ENCODE peak calls at places on chromosomes 4 and X, in five cellular contexts. A, R, M, S and K are unnamed samples.

GRCh38 chr4:123365412-123365811 is 31.2 kb upstream of the SPRY1 start:
- DNase-seq in A (no peak), R (no peak), M (no peak), S (no peak), K (no peak)

GRCh38 chr4:6616087-6616995 is 24.1 kb upstream of the MRFAP1 start:
- DNase-seq in A (no peak), R (no peak), M (no peak), S (no peak), K (no peak)

GRCh38 chrX:139560221-139560620 is 29.7 kb downstream of the F9 start:
- DNase-seq in A (no peak), R (no peak), M (no peak), S (no peak), K (no peak)

GRCh38 chr4:113049421-113050355 is at the start of gene ANK2:
- DNase-seq in A (no peak), R (no peak), M (no peak), S (no peak), K (no peak)

GRCh38 chr4:10688827-10689226 is 4.3 kb upstream of the CLNK start:
- DNase-seq in A (no peak), R (no peak), M (no peak), S (no peak), K (no peak)

GRCh38 chr4:149914521-149915115 is 99.0 kb upstream of the IQCM start:
- DNase-seq in A (peak), R (no peak), M (peak), S (no peak), K (no peak)

GRCh38 chr4:147599764-147600163 is 17.4 kb upstream of the TMEM184C start:
- DNase-seq in A (no peak), R (no peak), M (no peak), S (no peak), K (no peak)

GRCh38 chrX:23578079-23578478 is 89.2 kb upstream of the PRDX4 start:
- DNase-seq in A (no peak), R (no peak), M (no peak), S (no peak), K (no peak)

GRCh38 chrX:104130808-104131207 is 18.5 kb downstream of the ZCCHC18 start:
- DNase-seq in A (no peak), R (no peak), M (no peak), S (no peak), K (no peak)

GRCh38 chrX:22314692-22315091 is 42.0 kb downstream of the CBLL2 start:
- DNase-seq in A (no peak), R (no peak), M (no peak), S (no peak), K (no peak)

GRCh38 chr4:43587746-43588145 is 695.2 kb downstream of the GRXCR1 start:
- DNase-seq in A (no peak), R (no peak), M (no peak), S (no peak), K (no peak)

GRCh38 chr4:92263010-92263409 is 40.8 kb upstream of the GRID2 start:
- DNase-seq in A (no peak), R (no peak), M (no peak), S (no peak), K (no peak)

GRCh38 chrX:132393090-132393884 is 95.6 kb downstream of the MBNL3 start:
- DNase-seq in A (no peak), R (no peak), M (no peak), S (no peak), K (no peak)

GRCh38 chrX:151902813-151903591 is 9.7 kb upstream of the MAGEA4 start:
- DNase-seq in A (peak), R (no peak), M (peak), S (peak), K (no peak)

GRCh38 chr4:135365065-135365464 is 1163.5 kb upstream of the PABPC4L start:
- DNase-seq in A (no peak), R (no peak), M (no peak), S (no peak), K (no peak)
- H3K4me3 ChIP-seq in A (no peak), R (no peak), M (no peak), S (no peak), K (no peak)

GRCh38 chrX:10086683-10087082 is 70.1 kb upstream of the CLCN4 start:
- DNase-seq in A (no peak), R (no peak), M (no peak), S (no peak), K (no peak)

GRCh38 chrX:10083809-10084208 is 73.0 kb upstream of the CLCN4 start:
- DNase-seq in A (no peak), R (no peak), M (no peak), S (no peak), K (no peak)

GRCh38 chrX:10087391-10087790 is 69.4 kb upstream of the CLCN4 start:
- DNase-seq in A (no peak), R (no peak), M (no peak), S (no peak), K (no peak)

GRCh38 chrX:10089378-10089795 is 67.4 kb upstream of the CLCN4 start:
- DNase-seq in A (no peak), R (no peak), M (no peak), S (no peak), K (no peak)

GRCh38 chrX:10085223-10085622 is 71.6 kb upstream of the CLCN4 start:
- DNase-seq in A (no peak), R (no peak), M (no peak), S (no peak), K (no peak)
- H3K27ac ChIP-seq in A (no peak), R (peak), M (no peak), S (no peak), K (no peak)

DNA sequence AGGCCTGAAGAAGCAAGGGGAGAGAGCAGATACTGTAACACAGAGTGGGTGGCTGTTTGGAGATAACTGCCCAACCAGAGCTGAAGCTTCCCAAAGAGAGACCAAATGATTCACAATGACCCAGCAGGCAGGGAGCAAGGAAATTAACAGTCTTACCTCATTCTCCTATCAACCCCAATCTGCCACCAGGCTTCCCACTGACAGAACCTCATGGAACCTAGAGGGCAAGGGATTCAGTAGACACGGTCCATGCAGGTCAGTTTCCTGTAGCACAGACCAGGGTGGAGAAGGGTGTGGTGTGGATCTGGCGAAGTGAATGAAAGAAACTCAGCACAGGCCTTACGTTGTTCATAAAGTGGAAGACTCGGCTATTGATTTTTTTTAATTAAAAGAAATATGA is 60.7 kb upstream of the ALB start:
- DNase-seq in A (peak), R (no peak), M (no peak), S (no peak), K (no peak)
- H3K4me3 ChIP-seq in A (no peak), R (no peak), M (no peak), S (no peak), K (no peak)

GRCh38 chr4:57410331-57411052 is 300.3 kb upstream of the IGFBP7 start:
- DNase-seq in A (no peak), R (no peak), M (peak), S (no peak), K (no peak)

GRCh38 chr4:57404463-57404862 is 294.3 kb upstream of the IGFBP7 start:
- DNase-seq in A (no peak), R (no peak), M (no peak), S (no peak), K (no peak)

GRCh38 chr4:57403591-57403990 is 293.4 kb upstream of the IGFBP7 start:
- DNase-seq in A (no peak), R (no peak), M (no peak), S (no peak), K (no peak)

GRCh38 chr4:57401586-57401985 is 291.4 kb upstream of the IGFBP7 start:
- DNase-seq in A (no peak), R (no peak), M (no peak), S (no peak), K (no peak)

GRCh38 chr4:57405359-57405758 is 295.2 kb upstream of the IGFBP7 start:
- DNase-seq in A (no peak), R (no peak), M (no peak), S (no peak), K (no peak)
- H3K27ac ChIP-seq in A (no peak), R (no peak), M (no peak), S (no peak), K (no peak)

GRCh38 chr4:1862055-1862911 is 6.3 kb upstream of the LETM1 start:
- DNase-seq in A (no peak), R (no peak), M (no peak), S (no peak), K (no peak)
- H3K4me3 ChIP-seq in A (no peak), R (peak), M (peak), S (peak), K (peak)